ENCODE peak calls at places on chromosomes 3 and 15, in nine cellular contexts. H is iPS DF 19.7; F is progenitor cell of endocrine pancreas; W is Daoy; R is LHCN-M2; D is stimulated activated CD4-positive, alpha-beta T cell treated with anti-CD3 and anti-CD28 coated beads, Interleukin-2, amount 100 ng/mL, for 48 hours; N is AG08396; Q is stimulated activated naive CD8-positive, alpha-beta T cell treated with anti-CD3 and anti-CD28 coated beads, Interleukin-15, Interleukin-2, amounts not matched to agents 100 U/mL and 50 U/mL, for 24 hours; B is NCI-H345. S is an unnamed sample.

GRCh38 chr15:101410612-101411011 is 78.9 kb downstream of the PCSK6 start:
- DNase-seq in W (no peak), H (no peak), N (no peak), Q (no peak), B (no peak), D (no peak), F (no peak), R (no peak), S (no peak)

GRCh38 chr3:123336441-123336851 is 112.4 kb downstream of the ADCY5 start:
- DNase-seq in B (no peak), N (no peak), Q (no peak), R (no peak), F (no peak), H (no peak), W (no peak), D (no peak), S (no peak)

GRCh38 chr3:156676467-156677119 is 2.2 kb downstream of the TIPARP start:
- DNase-seq in F (no peak), D (no peak), W (peak; percentile 41), Q (no peak), B (no peak), H (no peak), R (peak; percentile 67), N (no peak), S (no peak)

GRCh38 chr3:73614385-73614784 is 10.4 kb downstream of the PDZRN3 start:
- DNase-seq in N (peak; percentile 40), B (no peak), W (no peak), F (no peak), D (no peak), H (no peak), R (peak; percentile 91), Q (no peak), S (no peak)

GRCh38 chr3:140748903-140749302 is 71.0 kb downstream of the TRIM42 start:
- DNase-seq in F (no peak), D (no peak), H (no peak), Q (no peak), B (no peak), R (no peak), W (no peak), N (no peak), S (no peak)

GRCh38 chr3:68306571-68306970 is 625.8 kb downstream of the TAFA4 start:
- DNase-seq in B (no peak), F (peak; percentile 56), Q (peak; percentile 5), W (no peak), D (no peak), R (no peak), N (no peak), H (peak; percentile 48), S (no peak)

GRCh38 chr3:185420762-185421161 is 57.8 kb downstream of the MAP3K13 start:
- DNase-seq in Q (no peak), H (no peak), W (peak; percentile 47), N (no peak), D (no peak), B (peak; percentile 31), R (peak; percentile 88), F (no peak), S (no peak)

GRCh38 chr3:134093906-134094305 is 64.2 kb upstream of the SLCO2A1 start:
- DNase-seq in B (no peak), R (no peak), D (no peak), Q (no peak), F (no peak), H (no peak), N (no peak), W (peak; percentile 33), S (no peak)

S was measured in GM06990.